ENCODE peak calls at places on chromosomes 6 and 20, in eight cellular contexts. A is CD4-positive, alpha-beta memory T cell; J is CD8-positive, alpha-beta memory T cell; N is cardiac muscle cell; Y is aorta; O is adrenal gland; P is right lobe of liver; X is body of pancreas. Z is an unnamed sample. For H3K4me1, the result is how much of the 10 kb centered on the place peaks cover.

GRCh38 chr20:3107464-3108025 is 23.0 kb upstream of the AVP start:
- DNase-seq in Y (no peak), J (no peak), P (no peak), A (no peak), X (no peak), N (no peak), O (no peak), Z (no peak)

GRCh38 chr6:2237001-2237400 is 8.4 kb downstream of the GMDS start:
- DNase-seq in A (no peak), P (no peak), O (no peak), J (no peak), Y (no peak), N (peak), X (no peak), Z (no peak)

GRCh38 chr20:22305391-22305790 is 279.0 kb downstream of the FOXA2 start:
- DNase-seq in J (no peak), X (no peak), P (no peak), O (no peak), A (no peak), N (no peak), Y (no peak), Z (no peak)

GRCh38 chr6:126351960-126352359 is 12.0 kb downstream of the CENPW start:
- DNase-seq in A (no peak), P (no peak), O (no peak), Y (no peak), X (no peak), J (no peak), N (no peak), Z (no peak)

GRCh38 chr6:7504041-7504440 is 37.4 kb upstream of the DSP start:
- DNase-seq in J (no peak), A (no peak), O (no peak), P (no peak), N (no peak), X (no peak), Y (no peak), Z (no peak)

GRCh38 chr6:21514288-21514687 is 79.3 kb upstream of the SOX4 start:
- DNase-seq in N (no peak), Y (no peak), O (no peak), J (no peak), P (no peak), X (no peak), A (no peak), Z (no peak)

GRCh38 chr6:341914-342831 is 49.4 kb upstream of the IRF4 start:
- DNase-seq in X (no peak), J (no peak), O (no peak), Y (no peak), N (no peak), P (no peak), A (no peak), Z (no peak)

GRCh38 chr6:127690092-127690491 is 113.1 kb downstream of the C6orf58 start:
- DNase-seq in J (no peak), A (no peak), Y (no peak), N (peak), X (no peak), P (no peak), O (no peak), Z (no peak)

GRCh38 chr6:4931530-4932505 is 72.0 kb downstream of the RPP40 start:
- DNase-seq in A (no peak), O (no peak), J (no peak), N (peak), X (no peak), P (no peak), Y (no peak), Z (peak)

GRCh38 chr6:142047934-142048592 is 84.7 kb upstream of the GJE1 start:
- DNase-seq in P (no peak), J (no peak), O (no peak), N (no peak), A (no peak), X (no peak), Y (peak), Z (no peak)

GRCh38 chr6:167394330-167394729 is 69.4 kb downstream of the TTLL2 start:
- DNase-seq in A (no peak), X (no peak), N (peak), O (no peak), P (no peak), Y (no peak), J (no peak), Z (no peak)

DNA sequence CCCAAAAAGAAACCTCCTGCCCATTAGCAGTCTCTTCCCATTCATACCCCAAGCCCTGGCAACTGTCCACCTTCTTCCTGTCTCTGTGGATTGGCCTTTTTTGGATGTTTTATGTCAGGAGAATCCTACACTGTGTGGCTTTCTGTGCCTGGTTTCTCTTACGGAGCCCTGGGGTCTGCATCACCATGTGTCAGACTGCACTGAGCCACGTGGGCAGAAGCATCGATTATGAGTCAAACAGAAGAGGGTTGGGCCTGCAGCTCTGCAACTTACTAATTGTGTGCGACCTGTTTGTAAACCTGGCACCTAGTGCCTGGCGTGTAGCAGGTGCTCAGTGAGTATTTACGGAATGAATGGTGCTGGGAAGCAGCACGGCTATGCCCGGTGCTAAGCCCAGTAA is 62.6 kb downstream of the IGF2R start:
- DNase-seq in O (no peak), N (peak), A (no peak), P (no peak), J (no peak), Y (no peak), X (no peak), Z (no peak)
- H3K27ac ChIP-seq in O (no peak), N (no peak), A (no peak), P (no peak), J (no peak), Y (no peak), X (no peak), Z (no peak)

GRCh38 chr6:156974897-156975296 is 197.7 kb downstream of the ARID1B start:
- DNase-seq in N (no peak), P (no peak), J (no peak), A (no peak), X (no peak), O (no peak), Y (no peak), Z (no peak)
- H3K4me1 ChIP-seq in N (under half), P (under half), J (under half), A (half or more), X (under half), O (under half), Y (under half), Z (under half)

GRCh38 chr20:53806683-53807401 is 213.2 kb upstream of the ZNF217 start:
- DNase-seq in O (no peak), A (no peak), J (no peak), Y (no peak), P (no peak), X (no peak), N (no peak), Z (no peak)
- H3K4me3 ChIP-seq in O (no peak), A (no peak), J (no peak), Y (no peak), P (no peak), X (no peak), N (no peak), Z (no peak)

GRCh38 chr6:163137504-163137903 is 277.0 kb upstream of the QKI start:
- DNase-seq in N (no peak), P (no peak), X (no peak), Y (no peak), O (no peak), A (no peak), J (no peak), Z (no peak)

GRCh38 chr6:163133017-163133416 is 281.5 kb upstream of the QKI start:
- DNase-seq in X (no peak), P (no peak), A (no peak), Y (no peak), J (no peak), N (no peak), O (no peak), Z (no peak)

GRCh38 chr6:163133691-163134090 is 280.8 kb upstream of the QKI start:
- DNase-seq in Y (no peak), A (no peak), X (no peak), O (no peak), J (no peak), P (no peak), N (no peak), Z (no peak)

GRCh38 chr6:163132050-163132750 is 282.3 kb upstream of the QKI start:
- DNase-seq in Y (no peak), A (no peak), P (no peak), N (peak), J (no peak), O (no peak), X (no peak), Z (no peak)

DNA sequence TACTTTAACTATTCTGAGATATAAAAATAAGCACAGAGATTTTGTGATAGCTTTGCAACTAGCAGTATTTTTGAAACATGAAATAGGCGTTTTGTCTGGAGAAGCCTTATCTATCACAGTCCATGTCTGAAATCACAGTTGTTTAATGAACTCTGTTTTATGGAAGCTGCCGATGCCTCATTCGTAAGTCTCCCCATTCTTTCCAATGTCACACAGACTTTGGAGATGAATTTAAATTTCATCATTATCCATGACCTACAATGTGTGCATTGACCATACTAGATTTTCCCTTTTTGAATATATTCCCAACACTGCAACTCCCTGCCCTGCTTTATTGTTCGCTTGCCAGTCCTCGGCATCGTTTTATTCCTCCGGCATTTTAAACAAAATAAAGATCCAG is 277.5 kb upstream of the QKI start:
- DNase-seq in X (no peak), O (no peak), J (no peak), A (no peak), P (no peak), Y (no peak), N (no peak), Z (no peak)
- H3K27ac ChIP-seq in X (no peak), O (no peak), J (no peak), A (no peak), P (no peak), Y (no peak), N (no peak), Z (no peak)

GRCh38 chr20:17648782-17649730 is 33.0 kb downstream of the RRBP1 start:
- DNase-seq in A (no peak), Y (peak), X (peak), N (no peak), P (peak), J (no peak), O (no peak), Z (peak)
- H3K4me1 ChIP-seq in A (under half), Y (under half), X (half or more), N (half or more), P (half or more), J (under half), O (under half), Z (under half)

GRCh38 chr6:143689852-143690251 is 12.1 kb downstream of the PHACTR2 start:
- DNase-seq in O (no peak), X (no peak), N (no peak), P (no peak), A (no peak), Y (no peak), J (no peak), Z (no peak)
- H3K4me3 ChIP-seq in O (no peak), X (no peak), N (no peak), P (no peak), A (no peak), Y (no peak), J (no peak), Z (no peak)

DNA sequence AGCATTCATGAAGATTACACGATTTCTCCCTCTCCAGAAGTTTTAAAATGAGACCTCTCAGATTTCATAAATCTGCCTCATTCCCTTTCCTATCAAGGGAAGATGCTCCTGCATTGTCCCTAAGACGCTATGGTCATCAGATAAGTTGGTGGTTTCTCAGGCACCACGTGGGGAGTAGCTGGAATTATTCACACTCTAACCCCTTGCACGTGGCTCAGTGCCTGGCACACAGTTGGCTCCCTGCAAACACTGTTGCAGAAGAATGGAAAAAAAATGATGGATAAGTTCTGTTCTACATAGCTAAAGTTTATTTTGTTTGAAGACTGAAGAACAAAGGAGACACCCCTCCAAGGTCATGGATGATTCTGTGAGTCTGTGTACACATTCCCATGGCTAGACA is 610.2 kb downstream of the UTRN start:
- DNase-seq in Y (no peak), J (no peak), A (no peak), P (no peak), O (no peak), N (no peak), X (no peak), Z (no peak)
- H3K27ac ChIP-seq in Y (no peak), J (no peak), A (no peak), P (no peak), O (no peak), N (no peak), X (no peak), Z (no peak)

DNA sequence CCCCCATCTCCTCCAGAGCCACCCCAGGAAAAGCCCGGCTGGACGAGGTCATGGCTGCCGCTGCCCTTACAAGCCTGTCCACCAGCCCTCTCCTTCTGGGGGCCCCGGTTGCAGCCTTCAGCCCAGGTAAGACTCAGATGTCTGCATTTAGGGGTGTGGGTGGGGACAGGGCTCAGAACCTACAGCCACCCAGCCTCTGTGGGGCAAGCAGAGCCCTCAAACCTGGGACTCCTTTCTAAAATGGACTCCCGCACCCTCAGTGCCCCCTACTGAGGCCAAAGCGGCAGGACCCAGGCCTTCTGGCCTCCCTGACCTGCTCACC is 1.7 kb downstream of the SLC2A4RG start:
- DNase-seq in O (no peak), J (no peak), X (no peak), P (no peak), Y (no peak), A (no peak), N (no peak), Z (no peak)
- H3K4me1 ChIP-seq in O (under half), J (under half), X (under half), P (under half), Y (under half), A (under half), N (under half), Z (under half)

Z was measured in small intestine.